ENCODE peak calls at places on chromosomes 12 and 14, in five cellular contexts. G, V, Q, T and N are unnamed samples.
A peak's percentile ranks its signal among the peaks of the same experiment; 100 is the strongest.

GRCh38 chr12:102120564-102120873 is 536 bp downstream of the PARPBP start:
- DNase-seq in G (no peak), V (no peak), Q (no peak), T (no peak), N (no peak)

GRCh38 chr12:57452937-57453509 is 2.1 kb upstream of the INHBE start:
- DNase-seq in G (no peak), V (peak; percentile 83), Q (peak; percentile 88), T (peak; percentile 70), N (peak; percentile 33)

GRCh38 chr14:99884834-99885648 is 91.8 kb downstream of the EML1 start:
- DNase-seq in G (peak; percentile 40), V (no peak), Q (peak; percentile 22), T (no peak), N (no peak)

GRCh38 chr14:32650665-32651064 is 288.0 kb upstream of the NPAS3 start:
- DNase-seq in G (no peak), V (no peak), Q (no peak), T (no peak), N (no peak)

GRCh38 chr12:110047297-110047940 is 903 bp downstream of the C12orf76 start:
- DNase-seq in G (no peak), V (no peak), Q (no peak), T (no peak), N (no peak)

GRCh38 chr12:14554281-14555008 is 13.2 kb downstream of the PLBD1 start:
- DNase-seq in G (peak; percentile 13), V (no peak), Q (no peak), T (no peak), N (no peak)

GRCh38 chr14:66117600-66117999 is 368.6 kb upstream of the CCDC196 start:
- DNase-seq in G (peak; percentile 31), V (no peak), Q (no peak), T (no peak), N (no peak)

GRCh38 chr12:82124711-82125110 is 233.5 kb downstream of the CCDC59 start:
- DNase-seq in G (no peak), V (no peak), Q (no peak), T (no peak), N (no peak)

GRCh38 chr12:81573228-81573627 is 185.9 kb downstream of the PPFIA2 start:
- DNase-seq in G (no peak), V (no peak), Q (no peak), T (no peak), N (no peak)

GRCh38 chr14:23302290-23303225 is at the start of gene PPP1R3E:
- DNase-seq in G (no peak), V (peak; percentile 49), Q (peak; percentile 64), T (peak; percentile 57), N (peak; percentile 89)

GRCh38 chr12:44223736-44224135 is 387.9 kb downstream of the TMEM117 start:
- DNase-seq in G (no peak), V (no peak), Q (no peak), T (no peak), N (no peak)

GRCh38 chr12:47811070-47811391 is 8.7 kb downstream of the HDAC7 start:
- DNase-seq in G (no peak), V (no peak), Q (no peak), T (no peak), N (no peak)

GRCh38 chr12:47807338-47807737 is 12.4 kb downstream of the HDAC7 start:
- DNase-seq in G (no peak), V (no peak), Q (no peak), T (no peak), N (no peak)

GRCh38 chr12:47811581-47812484 is 7.9 kb downstream of the HDAC7 start:
- DNase-seq in G (no peak), V (no peak), Q (no peak), T (no peak), N (no peak)

GRCh38 chr12:47808049-47808448 is 11.7 kb downstream of the HDAC7 start:
- DNase-seq in G (no peak), V (no peak), Q (no peak), T (no peak), N (peak; percentile 50)

GRCh38 chr12:47808574-47809380 is 10.9 kb downstream of the HDAC7 start:
- DNase-seq in G (no peak), V (no peak), Q (no peak), T (no peak), N (peak; percentile 41)
- TF ChIP-seq CTCF in G (peak; percentile 37), V (peak; percentile 23), Q (no peak), T (peak; percentile 16), N (peak; percentile 25)

GRCh38 chr14:89308232-89308959 is 108.6 kb downstream of the FOXN3 start:
- DNase-seq in G (no peak), V (no peak), Q (no peak), T (no peak), N (no peak)
- TF ChIP-seq CTCF in G (no peak), V (no peak), Q (no peak), T (no peak), N (no peak)

GRCh38 chr12:58803893-58804292 is 116.4 kb downstream of the LRIG3 start:
- DNase-seq in G (no peak), V (no peak), Q (no peak), T (no peak), N (no peak)

GRCh38 chr12:58801986-58802385 is 118.3 kb downstream of the LRIG3 start:
- DNase-seq in G (no peak), V (no peak), Q (no peak), T (no peak), N (no peak)

GRCh38 chr12:58809064-58809607 is 111.2 kb downstream of the LRIG3 start:
- DNase-seq in G (no peak), V (no peak), Q (no peak), T (no peak), N (no peak)

DNA sequence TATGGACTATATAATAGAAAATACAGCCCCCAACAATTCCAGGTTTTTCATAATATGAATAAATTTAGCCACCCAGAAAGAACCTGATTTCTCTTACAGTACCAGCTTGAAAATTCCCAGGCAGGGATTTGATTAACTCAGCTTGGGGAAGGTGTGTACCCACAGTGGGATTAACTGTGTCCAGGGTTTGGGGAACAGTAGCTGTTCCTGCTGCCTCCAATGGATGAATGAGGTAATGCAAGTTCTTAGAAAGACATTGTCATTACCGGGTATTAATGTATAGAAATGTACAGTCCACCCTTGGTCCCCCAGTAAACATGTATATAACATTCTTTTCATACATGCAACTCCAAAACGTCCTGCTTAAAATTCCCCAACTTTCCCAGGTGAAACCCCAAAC is 115.6 kb downstream of the LRIG3 start:
- DNase-seq in G (peak; percentile 7), V (no peak), Q (no peak), T (no peak), N (no peak)
- TF ChIP-seq CTCF in G (peak; percentile 64), V (peak; percentile 56), Q (peak; percentile 54), T (peak; percentile 44), N (no peak)

DNA sequence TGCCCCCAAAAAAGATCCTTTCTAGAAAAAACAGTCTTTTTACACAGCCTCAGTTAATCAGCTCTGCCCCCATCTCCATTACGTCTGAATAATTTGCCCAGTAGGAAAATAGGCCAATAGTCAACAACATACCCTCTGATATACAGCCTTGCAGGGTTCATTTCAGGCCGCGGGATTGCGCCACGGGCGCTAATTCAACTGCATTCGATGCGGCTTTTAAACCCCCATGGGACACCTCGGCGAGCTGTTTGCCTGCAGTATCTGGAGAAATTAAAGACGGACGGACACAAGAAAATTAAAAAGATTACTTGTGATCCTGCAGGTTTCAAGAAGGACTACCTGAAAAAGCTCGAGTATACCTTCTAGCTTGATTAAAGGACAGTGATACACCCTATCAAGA is 36.1 kb downstream of the ERP29 start:
- DNase-seq in G (no peak), V (no peak), Q (no peak), T (no peak), N (no peak)
- TF ChIP-seq CTCF in G (no peak), V (no peak), Q (no peak), T (no peak), N (no peak)